ENCODE peak calls at places on chromosomes 13 and 19, in four cellular contexts. One of them, this sample, is unnamed.

GRCh38 chr13:26965976-26966375 is 205.4 kb upstream of the GPR12 start:
- DNase-seq in GM12878: no peak
- DNase-seq in HL-60: no peak
- DNase-seq in K562: no peak
- DNase-seq in this sample: no peak

GRCh38 chr13:25420161-25420560 is 48.4 kb downstream of the ATP8A2 start:
- DNase-seq in GM12878: no peak
- DNase-seq in K562: no peak
- DNase-seq in HL-60: no peak
- DNase-seq in this sample: no peak

GRCh38 chr19:50890422-50891252 is 17.4 kb downstream of the KLK2 start:
- DNase-seq in K562: no peak
- DNase-seq in GM12878: peak
- DNase-seq in HL-60: no peak
- DNase-seq in this sample: no peak

GRCh38 chr19:4300589-4300988 is 1.6 kb downstream of the TMIGD2 start:
- DNase-seq in GM12878: no peak
- DNase-seq in HL-60: no peak
- DNase-seq in K562: no peak
- DNase-seq in this sample: no peak

GRCh38 chr19:35120492-35120891 is 4.9 kb downstream of the FXYD3 start:
- DNase-seq in GM12878: no peak
- DNase-seq in K562: no peak
- DNase-seq in HL-60: no peak
- DNase-seq in this sample: no peak

GRCh38 chr13:55038230-55038629 is 2009.6 kb downstream of the OLFM4 start:
- DNase-seq in K562: no peak
- DNase-seq in GM12878: no peak
- DNase-seq in HL-60: no peak
- DNase-seq in this sample: no peak

GRCh38 chr13:40626566-40626965 is 39.9 kb downstream of the FOXO1 start:
- DNase-seq in K562: no peak
- DNase-seq in HL-60: no peak
- DNase-seq in GM12878: no peak
- DNase-seq in this sample: no peak

GRCh38 chr13:44921931-44922758 is 67.1 kb downstream of the NUFIP1 start:
- DNase-seq in GM12878: no peak
- DNase-seq in HL-60: no peak
- DNase-seq in K562: no peak
- DNase-seq in this sample: no peak

GRCh38 chr19:13169769-13170168 is 19.6 kb downstream of the IER2 start:
- DNase-seq in HL-60: no peak
- DNase-seq in K562: peak
- DNase-seq in GM12878: no peak
- DNase-seq in this sample: no peak

GRCh38 chr13:99800951-99801350 is 170.6 kb downstream of the ZIC5 start:
- DNase-seq in K562: no peak
- DNase-seq in GM12878: no peak
- DNase-seq in HL-60: no peak
- DNase-seq in this sample: no peak

GRCh38 chr13:23956106-23956505 is 58.8 kb upstream of the C1QTNF9B start:
- DNase-seq in GM12878: no peak
- DNase-seq in HL-60: no peak
- DNase-seq in K562: no peak
- DNase-seq in this sample: no peak

GRCh38 chr13:30791354-30791921 is 56.1 kb downstream of the ALOX5AP start:
- DNase-seq in K562: no peak
- DNase-seq in HL-60: no peak
- DNase-seq in GM12878: no peak
- DNase-seq in this sample: no peak

GRCh38 chr13:43407023-43407581 is 379.7 kb downstream of the ENOX1 start:
- DNase-seq in GM12878: no peak
- DNase-seq in HL-60: no peak
- DNase-seq in K562: no peak
- DNase-seq in this sample: no peak

GRCh38 chr13:73198888-73199497 is 140.2 kb downstream of the KLF5 start:
- DNase-seq in GM12878: no peak
- DNase-seq in K562: no peak
- DNase-seq in HL-60: no peak
- DNase-seq in this sample: no peak

GRCh38 chr19:6450166-6450565 is 9.4 kb downstream of the SLC25A23 start:
- DNase-seq in GM12878: no peak
- DNase-seq in HL-60: no peak
- DNase-seq in K562: no peak
- DNase-seq in this sample: no peak

GRCh38 chr19:41309225-41310030 is 544 bp upstream of the CCDC97 start:
- DNase-seq in K562: no peak
- DNase-seq in GM12878: no peak
- DNase-seq in HL-60: no peak
- DNase-seq in this sample: no peak

GRCh38 chr13:78215458-78215857 is 296.8 kb upstream of the EDNRB start:
- DNase-seq in GM12878: no peak
- DNase-seq in K562: no peak
- DNase-seq in HL-60: no peak
- DNase-seq in this sample: no peak

GRCh38 chr19:32303193-32303592 is 42.2 kb upstream of the ZNF507 start:
- DNase-seq in GM12878: no peak
- DNase-seq in K562: no peak
- DNase-seq in HL-60: no peak
- DNase-seq in this sample: no peak

GRCh38 chr19:52188822-52189744 is 769 bp upstream of the PPP2R1A start:
- DNase-seq in K562: peak
- DNase-seq in GM12878: no peak
- DNase-seq in HL-60: no peak
- DNase-seq in this sample: no peak

GRCh38 chr19:47398707-47399106 is 20.6 kb downstream of the MEIS3 start:
- DNase-seq in GM12878: no peak
- DNase-seq in HL-60: no peak
- DNase-seq in K562: no peak
- DNase-seq in this sample: no peak

GRCh38 chr19:7925171-7925837 is 631 bp downstream of the CTXN1 start:
- DNase-seq in K562: peak
- DNase-seq in GM12878: no peak
- DNase-seq in HL-60: no peak
- DNase-seq in this sample: peak

DNA sequence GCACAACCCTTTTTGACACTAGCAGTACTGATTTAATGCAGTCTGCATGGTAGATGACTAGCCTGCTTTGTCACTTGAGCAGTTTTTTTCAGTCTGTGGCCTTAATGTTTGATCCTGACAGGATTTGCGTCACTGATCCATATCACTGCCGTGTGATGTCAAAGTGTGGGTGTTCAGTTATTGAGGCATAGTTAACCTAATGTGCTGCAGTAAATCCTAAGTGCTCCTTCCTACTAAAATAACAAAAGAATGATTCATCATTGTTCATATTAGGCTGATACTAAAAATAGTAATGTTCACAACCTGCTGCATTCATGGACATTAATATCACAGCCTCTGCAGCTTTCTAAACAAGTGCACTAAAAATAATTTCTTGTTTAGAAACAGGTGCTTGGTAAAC is 121.9 kb upstream of the MLNR start:
- DNase-seq in K562: no peak
- DNase-seq in HL-60: no peak
- DNase-seq in GM12878: no peak
- DNase-seq in this sample: no peak
- TF ChIP-seq POLR2AphosphoS5 in K562: no peak
- TF ChIP-seq POLR2AphosphoS5 in HL-60: no peak
- TF ChIP-seq POLR2AphosphoS5 in GM12878: no peak
- TF ChIP-seq POLR2AphosphoS5 in this sample: no peak

GRCh38 chr13:113033054-113033453 is 64.0 kb downstream of the MCF2L start:
- DNase-seq in GM12878: no peak
- DNase-seq in K562: no peak
- DNase-seq in HL-60: no peak
- DNase-seq in this sample: no peak

GRCh38 chr13:113036401-113036800 is 67.4 kb downstream of the MCF2L start:
- DNase-seq in HL-60: no peak
- DNase-seq in GM12878: no peak
- DNase-seq in K562: no peak
- DNase-seq in this sample: no peak

GRCh38 chr13:113033498-113033897 is 64.5 kb downstream of the MCF2L start:
- DNase-seq in GM12878: no peak
- DNase-seq in K562: no peak
- DNase-seq in HL-60: no peak
- DNase-seq in this sample: no peak

GRCh38 chr13:113035209-113035800 is 66.3 kb downstream of the MCF2L start:
- DNase-seq in K562: no peak
- DNase-seq in GM12878: no peak
- DNase-seq in HL-60: no peak
- DNase-seq in this sample: no peak

DNA sequence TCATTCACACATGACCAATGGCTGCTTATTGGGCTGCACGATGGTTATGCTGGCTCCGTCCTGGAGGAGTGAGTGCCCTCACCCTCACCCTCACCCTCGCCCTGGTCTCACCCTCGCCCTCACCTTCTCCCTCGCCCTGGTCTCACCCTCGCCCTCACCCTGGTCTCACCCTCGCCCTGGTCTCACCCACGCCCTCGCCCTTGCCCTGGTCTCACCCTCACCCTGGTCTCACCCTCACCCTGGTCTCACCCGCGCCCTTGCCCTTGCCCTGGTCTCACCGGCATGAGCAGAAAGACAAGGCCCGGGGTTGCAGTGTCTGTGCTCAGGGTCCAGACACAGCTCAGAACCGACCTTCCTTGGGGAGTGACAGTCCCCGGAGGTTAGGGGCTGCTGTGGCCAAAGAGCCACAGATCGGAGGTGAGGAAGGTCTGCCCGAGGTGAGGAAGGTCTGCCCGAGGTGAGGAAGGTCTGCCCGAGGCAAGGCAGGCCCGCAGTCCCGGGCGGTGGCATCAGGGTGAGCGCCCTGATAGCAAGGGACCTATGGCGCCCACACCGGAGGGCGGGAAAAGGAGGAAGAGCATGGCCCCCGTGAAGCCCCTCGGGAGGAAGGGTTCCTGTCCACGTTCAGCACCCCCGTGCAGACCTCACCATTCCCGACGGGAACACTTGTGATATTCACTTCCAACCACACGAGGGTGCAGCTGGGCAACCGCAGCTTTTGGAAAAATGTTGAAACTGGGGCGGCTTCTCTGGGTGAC is 65.6 kb downstream of the MCF2L start:
- DNase-seq in GM12878: no peak
- DNase-seq in K562: peak
- DNase-seq in HL-60: no peak
- DNase-seq in this sample: no peak
- TF ChIP-seq SPI1 in GM12878: no peak
- TF ChIP-seq SPI1 in K562: no peak
- TF ChIP-seq SPI1 in HL-60: no peak
- TF ChIP-seq SPI1 in this sample: no peak

DNA sequence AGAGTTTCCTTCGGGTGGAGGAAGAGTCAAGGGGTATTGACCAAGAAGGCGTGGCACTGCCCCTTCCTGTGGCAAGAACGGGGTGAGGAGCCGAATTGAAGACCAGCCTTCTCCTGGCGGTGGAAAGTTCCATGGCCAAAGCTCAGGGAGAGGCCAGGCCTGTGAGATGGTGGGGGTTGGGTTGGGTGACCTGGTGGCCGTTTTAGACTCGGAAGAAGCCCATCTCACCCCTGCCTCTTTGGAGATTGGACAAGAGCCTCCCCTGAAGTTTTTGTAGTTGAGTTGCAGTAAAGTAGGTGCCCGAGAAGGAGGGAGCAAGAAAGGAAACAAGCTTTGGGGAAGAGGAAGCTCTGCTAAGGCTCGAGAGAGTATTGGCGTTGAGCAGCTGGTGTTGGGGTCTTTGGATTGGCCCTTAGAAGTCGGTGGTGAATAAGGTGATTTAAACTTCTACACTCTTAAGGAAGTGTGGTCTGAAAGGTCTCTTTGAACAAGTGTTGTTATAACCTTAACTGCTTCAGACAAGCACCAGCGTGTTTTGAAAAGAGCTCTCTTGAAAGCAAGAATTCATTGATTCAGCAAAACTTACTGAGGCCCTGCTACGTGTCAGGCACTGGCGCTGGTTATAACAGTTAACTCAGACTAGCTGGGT is 964 bp downstream of the SPINT2 start:
- DNase-seq in K562: no peak
- DNase-seq in GM12878: no peak
- DNase-seq in HL-60: no peak
- DNase-seq in this sample: no peak
- TF ChIP-seq POLR2AphosphoS5 in K562: no peak
- TF ChIP-seq POLR2AphosphoS5 in GM12878: no peak
- TF ChIP-seq POLR2AphosphoS5 in HL-60: no peak
- TF ChIP-seq POLR2AphosphoS5 in this sample: no peak

DNA sequence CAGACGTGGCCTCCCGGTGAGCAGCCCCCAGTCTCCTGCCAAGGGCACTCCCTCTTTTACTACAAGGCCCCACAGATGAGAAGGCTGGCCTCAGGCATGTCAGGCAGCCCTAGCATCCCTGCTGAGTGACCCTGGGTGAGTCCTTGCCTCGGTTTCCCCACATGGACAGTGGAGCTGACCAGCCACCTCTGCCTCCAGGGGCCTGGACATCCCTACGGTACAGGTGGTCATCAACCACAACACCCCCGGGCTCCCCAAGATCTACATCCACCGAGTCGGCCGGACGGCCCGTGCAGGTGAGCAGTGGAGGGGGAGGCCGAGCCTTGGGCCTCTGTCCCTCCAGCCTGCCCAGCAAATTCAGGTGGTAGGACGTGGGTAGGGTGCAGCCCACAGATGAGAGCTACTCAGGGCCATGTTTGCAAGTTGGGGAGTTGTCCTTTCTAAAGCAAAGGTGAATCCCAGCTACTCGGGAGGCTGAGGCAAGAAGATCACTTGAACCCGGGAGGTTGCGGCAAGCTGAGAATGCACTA is 5.2 kb downstream of the DDX49 start:
- DNase-seq in HL-60: no peak
- DNase-seq in GM12878: no peak
- DNase-seq in K562: no peak
- DNase-seq in this sample: no peak
- TF ChIP-seq SPI1 in HL-60: no peak
- TF ChIP-seq SPI1 in GM12878: no peak
- TF ChIP-seq SPI1 in K562: no peak
- TF ChIP-seq SPI1 in this sample: no peak

DNA sequence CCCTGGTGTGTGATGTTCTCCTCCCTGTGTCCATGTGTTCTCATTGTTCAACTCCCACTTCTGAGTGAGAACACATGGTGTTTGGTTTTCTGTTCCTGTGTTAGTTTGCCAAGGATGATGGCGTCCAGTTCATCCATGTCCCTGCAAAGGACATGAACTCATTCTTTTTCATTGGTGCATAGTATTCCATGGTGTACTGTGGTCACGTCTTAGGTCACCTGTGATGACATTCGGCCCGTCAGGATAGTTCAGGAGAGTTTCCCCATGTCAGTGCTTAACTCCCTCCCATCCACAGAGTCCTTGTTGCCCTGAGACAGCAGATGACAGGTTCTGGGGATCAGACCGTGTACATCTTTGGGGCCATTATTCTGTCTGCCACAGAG is 8.6 kb downstream of the ZNF444 start:
- DNase-seq in K562: no peak
- DNase-seq in GM12878: no peak
- DNase-seq in HL-60: no peak
- DNase-seq in this sample: no peak
- TF ChIP-seq POLR2AphosphoS5 in K562: no peak
- TF ChIP-seq POLR2AphosphoS5 in GM12878: no peak
- TF ChIP-seq POLR2AphosphoS5 in HL-60: no peak
- TF ChIP-seq POLR2AphosphoS5 in this sample: no peak

This sample was measured in GM12891.